ENCODE peak calls at places on chromosomes 5 and 9, in four cellular contexts. V is nephron progenitor cell, Q is K562, L is GM13976. X is an unnamed sample.

GRCh38 chr5:125011419-125011818 is 265.0 kb upstream of the ZNF608 start:
- DNase-seq in V (no peak), Q (no peak), L (no peak), X (no peak)

GRCh38 chr5:159788835-159789331 is 127.4 kb upstream of the ADRA1B start:
- DNase-seq in V (no peak), Q (no peak), L (no peak), X (no peak)

GRCh38 chr5:138664276-138664943 is 88.8 kb upstream of the CTNNA1 start:
- DNase-seq in V (no peak), Q (no peak), L (no peak), X (no peak)

GRCh38 chr5:122937914-122938313 is 92.5 kb downstream of the SNX24 start:
- DNase-seq in V (no peak), Q (no peak), L (no peak), X (no peak)

GRCh38 chr5:82404382-82404945 is 126.3 kb upstream of the RPS23 start:
- DNase-seq in V (no peak), Q (no peak), L (no peak), X (no peak)

GRCh38 chr5:56003179-56003578 is 8.4 kb upstream of the IL6ST start:
- DNase-seq in V (no peak), Q (no peak), L (no peak), X (no peak)

GRCh38 chr5:7261049-7261448 is 134.9 kb upstream of the ADCY2 start:
- DNase-seq in V (peak; percentile 30), Q (peak; percentile 23), L (no peak), X (peak; percentile 48)

GRCh38 chr5:107112207-107112606 is 558.5 kb downstream of the EFNA5 start:
- DNase-seq in V (no peak), Q (no peak), L (no peak), X (no peak)

GRCh38 chr9:122827759-122828090 is 663 bp downstream of the PDCL start:
- DNase-seq in V (peak; percentile 23), Q (peak; percentile 17), L (no peak), X (peak; percentile 21)

GRCh38 chr5:83306572-83307241 is 164.8 kb upstream of the VCAN start:
- DNase-seq in V (no peak), Q (no peak), L (peak; percentile 68), X (no peak)

GRCh38 chr9:136996361-136997281 is at the start of gene CLIC3:
- DNase-seq in V (peak; percentile 40), Q (peak; percentile 71), L (no peak), X (no peak)

GRCh38 chr5:115389799-115390382 is 93.4 kb upstream of the CCDC112 start:
- DNase-seq in V (peak; percentile 17), Q (no peak), L (no peak), X (peak; percentile 22)

GRCh38 chr9:107007981-107008380 is 145.0 kb downstream of the ZNF462 start:
- DNase-seq in V (no peak), Q (no peak), L (no peak), X (no peak)

GRCh38 chr5:15510816-15511215 is 10.8 kb downstream of the FBXL7 start:
- DNase-seq in V (no peak), Q (no peak), L (no peak), X (no peak)

GRCh38 chr5:125679522-125679921 is 743.7 kb upstream of the GRAMD2B start:
- DNase-seq in V (no peak), Q (no peak), L (no peak), X (no peak)

GRCh38 chr5:137583129-137583528 is 84.0 kb upstream of the SPOCK1 start:
- DNase-seq in V (no peak), Q (no peak), L (no peak), X (no peak)

GRCh38 chr5:149680810-149681221 is 49.3 kb upstream of the PPARGC1B start:
- DNase-seq in V (no peak), Q (no peak), L (peak; percentile 80), X (no peak)

GRCh38 chr5:95863383-95863757 is 40.8 kb upstream of the GLRX start:
- DNase-seq in V (no peak), Q (no peak), L (no peak), X (no peak)

GRCh38 chr9:122642226-122642625 is 15.2 kb downstream of the OR1B1 start:
- DNase-seq in V (peak; percentile 6), Q (no peak), L (no peak), X (no peak)

GRCh38 chr9:70998962-70999361 is 122.5 kb downstream of the TRPM3 start:
- DNase-seq in V (no peak), Q (no peak), L (no peak), X (no peak)

GRCh38 chr9:28956111-28956880 is 1383.0 kb upstream of the C9orf72 start:
- DNase-seq in V (no peak), Q (no peak), L (no peak), X (no peak)

GRCh38 chr9:2424564-2425153 is 196.9 kb upstream of the VLDLR start:
- DNase-seq in V (no peak), Q (no peak), L (no peak), X (no peak)

DNA sequence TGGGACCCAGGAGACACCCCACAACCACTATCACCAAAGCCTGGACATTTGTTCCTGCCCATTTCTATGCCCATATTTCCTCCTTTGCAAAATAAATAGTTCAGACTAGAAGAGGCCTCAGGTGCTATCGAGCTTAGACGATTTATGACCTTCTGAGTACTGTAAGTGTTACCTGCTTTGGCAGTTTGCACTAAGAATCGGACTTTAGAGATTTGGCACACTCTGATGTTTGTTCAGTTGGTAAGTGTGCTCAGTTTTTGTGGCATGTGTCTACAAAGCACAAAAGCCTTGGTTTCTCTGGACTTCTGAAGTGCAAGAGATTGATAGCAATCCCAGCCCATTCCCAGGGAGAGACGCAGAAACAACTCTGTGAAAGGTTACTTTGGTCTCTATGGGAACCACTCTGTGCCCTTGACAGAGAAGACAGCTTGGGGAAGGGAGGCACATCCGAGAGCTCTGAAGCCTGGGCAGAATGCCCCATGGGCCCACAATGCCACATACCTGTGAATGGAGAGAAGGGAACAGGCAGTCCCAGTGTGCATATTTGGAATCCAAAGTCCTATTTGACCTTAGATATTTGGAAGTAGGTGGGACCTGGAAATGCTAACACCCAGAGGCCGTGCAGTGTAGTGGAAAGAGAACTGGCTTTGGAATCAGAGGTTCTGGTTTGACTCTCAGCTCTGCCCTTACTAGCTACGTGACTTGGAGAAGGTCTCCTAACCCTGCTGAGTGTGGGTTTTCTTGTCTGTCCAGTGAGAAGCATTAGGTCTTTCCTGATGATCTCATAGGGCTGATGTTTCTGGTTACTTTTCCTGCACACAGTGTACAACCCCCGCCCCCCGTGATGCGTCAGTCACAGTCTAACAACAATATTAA is 194.3 kb upstream of the VLDLR start:
- DNase-seq in V (no peak), Q (no peak), L (no peak), X (no peak)
- TF ChIP-seq CTCF in V (no peak), Q (no peak), L (no peak), X (no peak)

GRCh38 chr9:87894998-87895625 is 12.4 kb downstream of the SPATA31E1 start:
- DNase-seq in V (no peak), Q (no peak), L (no peak), X (no peak)
- TF ChIP-seq CTCF in V (no peak), Q (no peak), L (no peak), X (no peak)

GRCh38 chr9:76403352-76403751 is 9.1 kb upstream of the RFK start:
- DNase-seq in V (no peak), Q (peak; percentile 9), L (peak; percentile 47), X (no peak)
- TF ChIP-seq CTCF in V (peak; percentile 11), Q (peak; percentile 64), L (peak; percentile 43), X (peak; percentile 66)

GRCh38 chr5:72268753-72269410 is 51.2 kb downstream of the MRPS27 start:
- DNase-seq in V (peak; percentile 50), Q (peak; percentile 30), L (peak; percentile 35), X (peak; percentile 61)

GRCh38 chr5:72268260-72268659 is 51.8 kb downstream of the MRPS27 start:
- DNase-seq in V (no peak), Q (no peak), L (no peak), X (no peak)

GRCh38 chr5:72270037-72270436 is 50.0 kb downstream of the MRPS27 start:
- DNase-seq in V (no peak), Q (no peak), L (no peak), X (no peak)

GRCh38 chr5:72267685-72268084 is 52.4 kb downstream of the MRPS27 start:
- DNase-seq in V (no peak), Q (no peak), L (no peak), X (no peak)

DNA sequence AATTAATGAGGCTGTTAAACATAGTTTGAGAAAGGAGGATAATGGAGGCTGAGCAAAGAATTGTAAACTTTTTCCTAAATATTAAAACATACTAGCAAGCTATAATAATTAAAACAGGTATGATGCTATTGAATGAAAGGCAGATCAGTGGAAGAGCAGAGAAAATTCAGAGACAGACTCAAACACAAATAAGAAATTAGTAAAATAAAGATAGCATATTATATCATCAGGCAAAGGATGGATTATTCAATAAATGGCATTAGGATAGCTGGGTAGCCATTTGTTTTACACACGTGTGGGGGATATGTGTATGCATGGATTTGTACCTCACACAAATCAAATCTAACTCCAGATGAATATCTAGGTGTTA is 50.6 kb downstream of the MRPS27 start:
- DNase-seq in V (no peak), Q (no peak), L (no peak), X (no peak)
- TF ChIP-seq CTCF in V (peak; percentile 9), Q (no peak), L (no peak), X (no peak)

X was measured in endothelial cell.